ENCODE peak calls at places on chromosomes 2 and 18, in nine cellular contexts. One of them, this sample, is unnamed. For H3K9me3, the result is how much of the 10 kb centered on the place peaks cover.

GRCh38 chr2:240601061-240601830 is 14.7 kb downstream of the CAPN10 start:
- DNase-seq in mammary epithelial cell: no peak
- DNase-seq in aorta: peak
- DNase-seq in heart right ventricle: peak
- DNase-seq in uterus: no peak
- DNase-seq in OCI-LY7: no peak
- DNase-seq in K562: no peak
- DNase-seq in colonic mucosa: no peak
- DNase-seq in iPS DF 6.9: no peak
- DNase-seq in this sample: no peak

GRCh38 chr18:2303517-2304238 is 267.6 kb downstream of the METTL4 start:
- DNase-seq in mammary epithelial cell: peak
- DNase-seq in aorta: no peak
- DNase-seq in heart right ventricle: no peak
- DNase-seq in uterus: no peak
- DNase-seq in OCI-LY7: no peak
- DNase-seq in K562: no peak
- DNase-seq in colonic mucosa: no peak
- DNase-seq in iPS DF 6.9: no peak
- DNase-seq in this sample: no peak

GRCh38 chr2:121348128-121348740 is 63.2 kb upstream of the TFCP2L1 start:
- DNase-seq in mammary epithelial cell: no peak
- DNase-seq in aorta: no peak
- DNase-seq in heart right ventricle: no peak
- DNase-seq in uterus: no peak
- DNase-seq in OCI-LY7: no peak
- DNase-seq in K562: no peak
- DNase-seq in colonic mucosa: no peak
- DNase-seq in iPS DF 6.9: no peak
- DNase-seq in this sample: no peak

GRCh38 chr2:23574919-23575654 is 190.1 kb downstream of the KLHL29 start:
- DNase-seq in mammary epithelial cell: no peak
- DNase-seq in aorta: no peak
- DNase-seq in heart right ventricle: no peak
- DNase-seq in uterus: no peak
- DNase-seq in OCI-LY7: no peak
- DNase-seq in K562: no peak
- DNase-seq in colonic mucosa: no peak
- DNase-seq in iPS DF 6.9: no peak
- DNase-seq in this sample: peak

GRCh38 chr2:11738589-11739436 is 7.6 kb upstream of the LPIN1 start:
- DNase-seq in mammary epithelial cell: peak
- DNase-seq in aorta: peak
- DNase-seq in heart right ventricle: peak
- DNase-seq in uterus: peak
- DNase-seq in OCI-LY7: peak
- DNase-seq in K562: no peak
- DNase-seq in colonic mucosa: peak
- DNase-seq in iPS DF 6.9: no peak
- DNase-seq in this sample: peak

GRCh38 chr2:225027061-225027762 is 15.1 kb downstream of the DOCK10 start:
- DNase-seq in mammary epithelial cell: no peak
- DNase-seq in aorta: no peak
- DNase-seq in heart right ventricle: no peak
- DNase-seq in uterus: no peak
- DNase-seq in OCI-LY7: no peak
- DNase-seq in K562: no peak
- DNase-seq in colonic mucosa: no peak
- DNase-seq in iPS DF 6.9: no peak
- DNase-seq in this sample: no peak

GRCh38 chr2:860259-860855 is 90.3 kb upstream of the SNTG2 start:
- DNase-seq in mammary epithelial cell: no peak
- DNase-seq in aorta: no peak
- DNase-seq in heart right ventricle: no peak
- DNase-seq in uterus: no peak
- DNase-seq in OCI-LY7: no peak
- DNase-seq in K562: no peak
- DNase-seq in colonic mucosa: no peak
- DNase-seq in iPS DF 6.9: no peak
- DNase-seq in this sample: no peak

GRCh38 chr2:99354060-99354459 is 16.9 kb downstream of the EIF5B start:
- DNase-seq in mammary epithelial cell: no peak
- DNase-seq in aorta: no peak
- DNase-seq in heart right ventricle: no peak
- DNase-seq in uterus: no peak
- DNase-seq in OCI-LY7: no peak
- DNase-seq in K562: no peak
- DNase-seq in colonic mucosa: no peak
- DNase-seq in iPS DF 6.9: no peak
- DNase-seq in this sample: no peak

GRCh38 chr2:44247924-44248323 is 27.4 kb upstream of the SLC3A1 start:
- DNase-seq in mammary epithelial cell: no peak
- DNase-seq in aorta: no peak
- DNase-seq in heart right ventricle: no peak
- DNase-seq in uterus: no peak
- DNase-seq in OCI-LY7: peak
- DNase-seq in K562: no peak
- DNase-seq in colonic mucosa: no peak
- DNase-seq in iPS DF 6.9: peak
- DNase-seq in this sample: no peak

GRCh38 chr18:23547806-23548205 is 38.5 kb downstream of the NPC1 start:
- DNase-seq in mammary epithelial cell: peak
- DNase-seq in aorta: no peak
- DNase-seq in heart right ventricle: no peak
- DNase-seq in uterus: no peak
- DNase-seq in OCI-LY7: no peak
- DNase-seq in K562: no peak
- DNase-seq in colonic mucosa: no peak
- DNase-seq in iPS DF 6.9: no peak
- DNase-seq in this sample: no peak

GRCh38 chr2:166335284-166335683 is 40.5 kb downstream of the SCN9A start:
- DNase-seq in mammary epithelial cell: no peak
- DNase-seq in aorta: no peak
- DNase-seq in heart right ventricle: no peak
- DNase-seq in uterus: no peak
- DNase-seq in OCI-LY7: no peak
- DNase-seq in K562: no peak
- DNase-seq in colonic mucosa: no peak
- DNase-seq in iPS DF 6.9: no peak
- DNase-seq in this sample: no peak

GRCh38 chr2:99448556-99448955 is 41.3 kb downstream of the REV1 start:
- DNase-seq in mammary epithelial cell: peak
- DNase-seq in aorta: no peak
- DNase-seq in heart right ventricle: no peak
- DNase-seq in uterus: no peak
- DNase-seq in OCI-LY7: no peak
- DNase-seq in K562: no peak
- DNase-seq in colonic mucosa: no peak
- DNase-seq in iPS DF 6.9: no peak
- DNase-seq in this sample: no peak

GRCh38 chr2:9097871-9098270 is 94.4 kb upstream of the MBOAT2 start:
- DNase-seq in mammary epithelial cell: no peak
- DNase-seq in aorta: no peak
- DNase-seq in heart right ventricle: no peak
- DNase-seq in uterus: no peak
- DNase-seq in OCI-LY7: no peak
- DNase-seq in K562: no peak
- DNase-seq in colonic mucosa: no peak
- DNase-seq in iPS DF 6.9: no peak
- DNase-seq in this sample: no peak

GRCh38 chr2:217090024-217090473 is 230.2 kb upstream of the TNP1 start:
- DNase-seq in mammary epithelial cell: no peak
- DNase-seq in aorta: no peak
- DNase-seq in heart right ventricle: no peak
- DNase-seq in uterus: no peak
- DNase-seq in OCI-LY7: peak
- DNase-seq in K562: peak
- DNase-seq in colonic mucosa: no peak
- DNase-seq in iPS DF 6.9: no peak
- DNase-seq in this sample: no peak

GRCh38 chr2:69844560-69844959 is 15.1 kb downstream of the GMCL1 start:
- DNase-seq in mammary epithelial cell: no peak
- DNase-seq in aorta: no peak
- DNase-seq in heart right ventricle: no peak
- DNase-seq in uterus: no peak
- DNase-seq in OCI-LY7: no peak
- DNase-seq in K562: no peak
- DNase-seq in colonic mucosa: no peak
- DNase-seq in iPS DF 6.9: no peak
- DNase-seq in this sample: no peak

GRCh38 chr2:3606370-3607124 is 11.6 kb downstream of the COLEC11 start:
- DNase-seq in mammary epithelial cell: no peak
- DNase-seq in aorta: peak
- DNase-seq in heart right ventricle: no peak
- DNase-seq in uterus: no peak
- DNase-seq in OCI-LY7: no peak
- DNase-seq in K562: no peak
- DNase-seq in colonic mucosa: no peak
- DNase-seq in iPS DF 6.9: no peak
- DNase-seq in this sample: peak

GRCh38 chr2:165058471-165059265 is 103.3 kb upstream of the SLC38A11 start:
- DNase-seq in mammary epithelial cell: no peak
- DNase-seq in aorta: no peak
- DNase-seq in heart right ventricle: no peak
- DNase-seq in uterus: no peak
- DNase-seq in OCI-LY7: no peak
- DNase-seq in K562: no peak
- DNase-seq in colonic mucosa: no peak
- DNase-seq in iPS DF 6.9: no peak
- DNase-seq in this sample: no peak

GRCh38 chr2:227703280-227703732 is 14.5 kb downstream of the SLC19A3 start:
- DNase-seq in mammary epithelial cell: peak
- DNase-seq in aorta: no peak
- DNase-seq in heart right ventricle: no peak
- DNase-seq in uterus: no peak
- DNase-seq in OCI-LY7: no peak
- DNase-seq in K562: no peak
- DNase-seq in colonic mucosa: no peak
- DNase-seq in iPS DF 6.9: no peak
- DNase-seq in this sample: no peak

GRCh38 chr2:120578576-120579352 is 156.9 kb upstream of the GLI2 start:
- DNase-seq in mammary epithelial cell: no peak
- DNase-seq in aorta: no peak
- DNase-seq in heart right ventricle: no peak
- DNase-seq in uterus: no peak
- DNase-seq in OCI-LY7: peak
- DNase-seq in K562: no peak
- DNase-seq in colonic mucosa: no peak
- DNase-seq in iPS DF 6.9: no peak
- DNase-seq in this sample: peak

GRCh38 chr2:19545507-19545906 is 187.1 kb upstream of the OSR1 start:
- DNase-seq in mammary epithelial cell: no peak
- DNase-seq in aorta: no peak
- DNase-seq in heart right ventricle: no peak
- DNase-seq in uterus: no peak
- DNase-seq in OCI-LY7: no peak
- DNase-seq in K562: no peak
- DNase-seq in colonic mucosa: no peak
- DNase-seq in iPS DF 6.9: no peak
- DNase-seq in this sample: no peak

GRCh38 chr2:63898839-63899238 is 57.1 kb downstream of the UGP2 start:
- DNase-seq in mammary epithelial cell: no peak
- DNase-seq in aorta: no peak
- DNase-seq in heart right ventricle: no peak
- DNase-seq in uterus: no peak
- DNase-seq in OCI-LY7: no peak
- DNase-seq in K562: no peak
- DNase-seq in colonic mucosa: no peak
- DNase-seq in iPS DF 6.9: no peak
- DNase-seq in this sample: no peak
- H3K27ac ChIP-seq in mammary epithelial cell: no peak
- H3K27ac ChIP-seq in aorta: no peak
- H3K27ac ChIP-seq in heart right ventricle: no peak
- H3K27ac ChIP-seq in uterus: no peak
- H3K27ac ChIP-seq in OCI-LY7: no peak
- H3K27ac ChIP-seq in K562: no peak
- H3K27ac ChIP-seq in colonic mucosa: no peak
- H3K27ac ChIP-seq in iPS DF 6.9: no peak
- H3K27ac ChIP-seq in this sample: no peak

GRCh38 chr18:78793313-78793712 is 186.3 kb upstream of the SALL3 start:
- DNase-seq in mammary epithelial cell: no peak
- DNase-seq in aorta: peak
- DNase-seq in heart right ventricle: no peak
- DNase-seq in uterus: no peak
- DNase-seq in OCI-LY7: no peak
- DNase-seq in K562: no peak
- DNase-seq in colonic mucosa: no peak
- DNase-seq in iPS DF 6.9: no peak
- DNase-seq in this sample: no peak
- H3K9me3 ChIP-seq in mammary epithelial cell: under half
- H3K9me3 ChIP-seq in aorta: under half
- H3K9me3 ChIP-seq in heart right ventricle: under half
- H3K9me3 ChIP-seq in uterus: under half
- H3K9me3 ChIP-seq in OCI-LY7: under half
- H3K9me3 ChIP-seq in K562: under half
- H3K9me3 ChIP-seq in colonic mucosa: under half
- H3K9me3 ChIP-seq in iPS DF 6.9: under half
- H3K9me3 ChIP-seq in this sample: under half

DNA sequence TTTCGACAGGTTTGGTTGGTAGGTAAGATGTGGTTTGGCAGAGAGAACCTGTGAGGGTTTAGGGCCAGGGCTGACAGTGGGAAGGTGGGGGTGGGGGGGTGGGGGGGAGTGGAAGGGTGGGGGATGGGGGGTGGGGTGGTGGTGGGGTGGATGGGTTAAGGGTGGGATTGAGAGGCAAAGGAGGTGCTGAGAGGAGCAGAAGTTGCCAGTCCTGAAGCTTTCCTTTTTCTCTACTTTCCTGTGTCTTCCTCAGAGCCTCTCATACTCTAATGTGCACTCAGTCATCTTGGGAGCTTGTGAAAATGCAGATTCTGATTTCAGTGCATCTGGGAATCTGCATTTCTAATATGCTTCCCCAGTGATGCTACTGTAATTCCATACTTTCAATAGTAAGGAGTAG is 21.0 kb downstream of the MAP4K4 start:
- DNase-seq in mammary epithelial cell: no peak
- DNase-seq in aorta: no peak
- DNase-seq in heart right ventricle: no peak
- DNase-seq in uterus: no peak
- DNase-seq in OCI-LY7: no peak
- DNase-seq in K562: no peak
- DNase-seq in colonic mucosa: no peak
- DNase-seq in iPS DF 6.9: no peak
- DNase-seq in this sample: no peak
- H3K4me3 ChIP-seq in mammary epithelial cell: no peak
- H3K4me3 ChIP-seq in aorta: no peak
- H3K4me3 ChIP-seq in heart right ventricle: no peak
- H3K4me3 ChIP-seq in uterus: no peak
- H3K4me3 ChIP-seq in OCI-LY7: peak
- H3K4me3 ChIP-seq in K562: no peak
- H3K4me3 ChIP-seq in colonic mucosa: no peak
- H3K4me3 ChIP-seq in iPS DF 6.9: no peak
- H3K4me3 ChIP-seq in this sample: no peak

DNA sequence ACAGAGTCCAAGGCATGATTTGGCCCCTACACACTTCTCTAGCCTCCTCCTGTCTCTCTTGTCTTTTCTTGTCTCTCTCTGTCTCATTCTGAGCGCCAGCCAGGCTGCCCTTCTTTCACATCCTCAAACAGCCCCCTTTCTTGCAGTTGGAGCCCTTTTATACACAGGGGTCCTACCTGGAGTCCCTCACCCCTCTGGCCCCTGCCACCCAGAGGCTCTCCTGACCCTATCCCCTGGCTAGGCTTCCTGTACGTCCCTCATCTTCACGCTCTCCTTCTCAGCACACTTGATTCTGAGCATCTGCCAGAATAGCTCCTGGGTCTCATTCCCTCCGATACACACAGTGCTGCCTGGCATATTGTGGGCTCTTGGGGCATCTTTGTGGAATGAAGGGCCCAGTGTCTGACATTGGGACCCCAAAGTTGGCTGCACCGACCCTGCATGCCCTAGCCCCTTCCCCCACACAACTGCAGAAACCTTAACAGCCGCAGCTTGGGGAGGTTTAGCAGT is 261.9 kb downstream of the DYSF start:
- DNase-seq in mammary epithelial cell: no peak
- DNase-seq in aorta: peak
- DNase-seq in heart right ventricle: no peak
- DNase-seq in uterus: no peak
- DNase-seq in OCI-LY7: no peak
- DNase-seq in K562: no peak
- DNase-seq in colonic mucosa: no peak
- DNase-seq in iPS DF 6.9: no peak
- DNase-seq in this sample: no peak
- H3K27ac ChIP-seq in mammary epithelial cell: no peak
- H3K27ac ChIP-seq in aorta: peak
- H3K27ac ChIP-seq in heart right ventricle: no peak
- H3K27ac ChIP-seq in uterus: no peak
- H3K27ac ChIP-seq in OCI-LY7: no peak
- H3K27ac ChIP-seq in K562: no peak
- H3K27ac ChIP-seq in colonic mucosa: no peak
- H3K27ac ChIP-seq in iPS DF 6.9: no peak
- H3K27ac ChIP-seq in this sample: no peak

This sample was measured in right cardiac atrium.